ENCODE peak calls at places on chromosomes 16 and 17, in four cellular contexts. I is GM12878, S is HepG2, R is H1. C is an unnamed sample.

GRCh38 chr17:31533546-31534155 is 142.2 kb downstream of the RAB11FIP4 start:
- DNase-seq in I (no peak), S (no peak), R (no peak), C (peak)

GRCh38 chr17:49581645-49581992 is 5.9 kb downstream of the NXPH3 start:
- DNase-seq in I (no peak), S (no peak), R (no peak), C (peak)

GRCh38 chr17:74569392-74570003 is 2.2 kb upstream of the CD300H start:
- DNase-seq in I (no peak), S (no peak), R (no peak), C (no peak)

GRCh38 chr16:27529962-27530361 is 19.8 kb downstream of the GTF3C1 start:
- DNase-seq in I (no peak), S (no peak), R (no peak), C (no peak)

GRCh38 chr17:63309021-63309420 is 137.1 kb downstream of the CYB561 start:
- DNase-seq in I (no peak), S (no peak), R (no peak), C (no peak)

GRCh38 chr17:32341857-32342602 is at the start of gene C17orf75:
- DNase-seq in I (peak), S (peak), R (no peak), C (peak)

GRCh38 chr16:27245276-27246231 is 23.0 kb downstream of the NSMCE1 start:
- DNase-seq in I (no peak), S (no peak), R (no peak), C (no peak)

GRCh38 chr17:74903034-74903433 is 9.6 kb upstream of the FADS6 start:
- DNase-seq in I (no peak), S (no peak), R (no peak), C (no peak)

GRCh38 chr17:41785091-41785875 is 1.2 kb downstream of the JUP start:
- DNase-seq in I (no peak), S (no peak), R (peak), C (peak)

GRCh38 chr17:34542700-34543336 is 36.6 kb upstream of the TMEM132E start:
- DNase-seq in I (no peak), S (no peak), R (no peak), C (peak)

GRCh38 chr17:59620518-59621259 is 994 bp downstream of the CLTC start:
- DNase-seq in I (no peak), S (peak), R (no peak), C (peak)

GRCh38 chr17:69575346-69575761 is 160.9 kb downstream of the MAP2K6 start:
- DNase-seq in I (no peak), S (no peak), R (no peak), C (no peak)

GRCh38 chr17:38508570-38508950 is 80.3 kb downstream of the ARHGAP23 start:
- DNase-seq in I (no peak), S (no peak), R (no peak), C (no peak)

GRCh38 chr16:19400709-19401108 is 17.0 kb upstream of the TMC5 start:
- DNase-seq in I (no peak), S (no peak), R (peak), C (no peak)

GRCh38 chr17:50871369-50871768 is 5.2 kb upstream of the TOB1 start:
- DNase-seq in I (no peak), S (no peak), R (no peak), C (no peak)

GRCh38 chr17:50565559-50566350 is 5.2 kb downstream of the CACNA1G start:
- DNase-seq in I (no peak), S (no peak), R (no peak), C (peak)

GRCh38 chr16:3646348-3646920 is 8.1 kb upstream of the DNASE1 start:
- DNase-seq in I (no peak), S (peak), R (no peak), C (no peak)

GRCh38 chr17:80575057-80575875 is 30.6 kb downstream of the RPTOR start:
- DNase-seq in I (peak), S (peak), R (peak), C (peak)

GRCh38 chr16:77618011-77618410 is 104.3 kb upstream of the NUDT7 start:
- DNase-seq in I (no peak), S (no peak), R (no peak), C (no peak)

GRCh38 chr17:50917418-50917743 is 51.2 kb upstream of the TOB1 start:
- DNase-seq in I (no peak), S (no peak), R (no peak), C (no peak)

GRCh38 chr16:30018731-30019158 is 4.3 kb upstream of the C16orf92 start:
- DNase-seq in I (no peak), S (no peak), R (no peak), C (no peak)

GRCh38 chr17:235831-236640 is 54.6 kb upstream of the DOC2B start:
- DNase-seq in I (no peak), S (no peak), R (no peak), C (no peak)

GRCh38 chr17:35051183-35051578 is 12.3 kb downstream of the RFFL start:
- DNase-seq in I (no peak), S (peak), R (no peak), C (no peak)

GRCh38 chr17:42051013-42051400 is 606 bp upstream of the C17orf113 start:
- DNase-seq in I (no peak), S (no peak), R (no peak), C (no peak)

GRCh38 chr17:28524476-28525415 is 18.6 kb downstream of the FOXN1 start:
- DNase-seq in I (no peak), S (peak), R (no peak), C (no peak)

GRCh38 chr16:53872248-53873221 is 168.6 kb downstream of the FTO start:
- DNase-seq in I (no peak), S (no peak), R (no peak), C (no peak)

GRCh38 chr16:82660078-82660645 is 33.4 kb downstream of the CDH13 start:
- DNase-seq in I (no peak), S (no peak), R (no peak), C (no peak)

GRCh38 chr17:2965621-2966275 is 97.7 kb downstream of the OR1D5 start:
- DNase-seq in I (no peak), S (no peak), R (no peak), C (peak)

GRCh38 chr17:68908045-68908444 is 47.1 kb downstream of the ABCA8 start:
- DNase-seq in I (peak), S (peak), R (no peak), C (no peak)

GRCh38 chr17:82320956-82321927 is 3.8 kb upstream of the CD7 start:
- DNase-seq in I (no peak), S (no peak), R (no peak), C (peak)

GRCh38 chr17:14125518-14126125 is 56.3 kb downstream of the COX10 start:
- DNase-seq in I (no peak), S (no peak), R (no peak), C (no peak)

GRCh38 chr16:89293276-89294143 is 76.0 kb downstream of the ZNF778 start:
- DNase-seq in I (no peak), S (no peak), R (peak), C (no peak)

GRCh38 chr16:24853169-24853824 is 7.5 kb downstream of the SLC5A11 start:
- DNase-seq in I (no peak), S (no peak), R (no peak), C (no peak)

GRCh38 chr16:84460406-84461028 is 43.9 kb downstream of the MEAK7 start:
- DNase-seq in I (no peak), S (no peak), R (no peak), C (no peak)

GRCh38 chr17:1783271-1783670 is 21.4 kb downstream of the SERPINF1 start:
- DNase-seq in I (no peak), S (no peak), R (no peak), C (no peak)

GRCh38 chr17:1776328-1776727 is 14.5 kb downstream of the SERPINF1 start:
- DNase-seq in I (no peak), S (no peak), R (no peak), C (no peak)

GRCh38 chr17:1776857-1777256 is 15.0 kb downstream of the SERPINF1 start:
- DNase-seq in I (no peak), S (no peak), R (no peak), C (no peak)

GRCh38 chr17:1782171-1782567 is 20.3 kb downstream of the SERPINF1 start:
- DNase-seq in I (no peak), S (no peak), R (no peak), C (no peak)

DNA sequence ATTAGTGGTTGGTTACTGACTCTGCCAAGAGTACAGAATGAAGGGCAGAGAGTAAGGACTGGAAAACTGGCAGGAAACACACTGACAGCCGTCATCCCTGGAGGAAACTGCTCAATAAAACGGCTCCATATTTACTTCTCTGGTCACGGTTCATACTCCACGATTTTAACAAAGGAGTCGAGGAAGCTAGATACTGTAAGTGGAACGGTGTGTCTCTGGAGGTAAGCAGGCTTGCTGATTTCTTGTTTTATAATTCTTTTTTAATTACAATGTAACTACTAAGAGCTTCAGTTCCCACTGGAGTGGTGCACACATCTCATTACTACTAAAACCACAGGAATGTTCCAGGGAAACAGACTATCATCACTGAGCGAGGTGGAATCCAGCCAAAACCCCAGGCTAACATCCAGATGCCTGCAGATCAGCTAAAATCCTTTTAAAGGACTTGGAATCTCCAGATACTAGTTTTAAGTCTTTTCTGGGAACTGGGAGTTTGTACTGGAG is 17.8 kb downstream of the SERPINF1 start:
- DNase-seq in I (no peak), S (no peak), R (no peak), C (peak)
- TF ChIP-seq TCF12 in I (no peak), S (no peak), R (no peak), C (peak)

GRCh38 chr16:46885960-46886763 is 2.0 kb downstream of the GPT2 start:
- DNase-seq in I (no peak), S (no peak), R (no peak), C (peak)
- TF ChIP-seq RAD21 in I (no peak), S (no peak), R (no peak), C (no peak)

GRCh38 chr17:27381007-27381501 is 75.2 kb upstream of the KSR1 start:
- DNase-seq in I (peak), S (peak), R (peak), C (peak)
- TF ChIP-seq YY1 in I (peak), S (peak), R (peak), C (no peak)

DNA sequence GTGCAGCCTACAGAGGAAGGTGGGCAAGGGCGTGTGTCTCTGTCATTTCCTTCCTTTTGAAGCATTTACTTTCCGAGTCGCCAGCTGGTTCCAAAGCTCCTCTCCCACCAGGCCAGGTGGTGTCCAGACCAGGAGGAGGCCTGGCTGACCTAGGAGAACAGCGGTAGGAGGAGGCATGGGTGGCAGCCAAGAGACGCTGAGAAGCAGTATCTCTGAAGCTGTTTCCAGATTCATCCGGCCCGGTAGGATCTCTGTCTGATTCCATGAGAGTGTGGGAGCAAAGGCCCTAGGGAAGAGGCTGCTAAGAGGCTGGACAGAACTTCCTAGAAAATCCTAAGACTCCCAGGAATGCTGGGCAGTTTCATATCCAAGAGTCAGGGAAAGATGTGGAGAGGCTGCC is 20.3 kb downstream of the MEOX1 start:
- DNase-seq in I (no peak), S (no peak), R (no peak), C (no peak)
- TF ChIP-seq TCF12 in I (no peak), S (no peak), R (no peak), C (no peak)

GRCh38 chr16:70569752-70570151 is 46.1 kb downstream of the SF3B3 start:
- DNase-seq in I (no peak), S (no peak), R (no peak), C (no peak)
- TF ChIP-seq RAD21 in I (no peak), S (no peak), R (no peak), C (no peak)

GRCh38 chr16:15653227-15653626 is 3.2 kb downstream of the NDE1 start:
- DNase-seq in I (no peak), S (peak), R (no peak), C (no peak)
- TF ChIP-seq YY1 in I (no peak), S (no peak), R (no peak), C (no peak)

GRCh38 chr17:16121915-16122314 is 93.4 kb downstream of the NCOR1 start:
- DNase-seq in I (no peak), S (no peak), R (no peak), C (no peak)
- TF ChIP-seq TCF12 in I (no peak), S (no peak), R (no peak), C (no peak)

GRCh38 chr17:36859003-36859300 is 78.3 kb upstream of the LHX1 start:
- DNase-seq in I (no peak), S (no peak), R (no peak), C (no peak)

GRCh38 chr17:36858119-36859002 is 78.9 kb upstream of the LHX1 start:
- DNase-seq in I (no peak), S (peak), R (no peak), C (no peak)

GRCh38 chr17:36856169-36856568 is 81.1 kb upstream of the LHX1 start:
- DNase-seq in I (no peak), S (no peak), R (no peak), C (no peak)

GRCh38 chr17:36856921-36857381 is 80.3 kb upstream of the LHX1 start:
- DNase-seq in I (no peak), S (no peak), R (no peak), C (peak)

GRCh38 chr17:36857698-36858097 is 79.6 kb upstream of the LHX1 start:
- DNase-seq in I (no peak), S (peak), R (no peak), C (no peak)
- TF ChIP-seq RAD21 in I (no peak), S (no peak), R (no peak), C (no peak)

DNA sequence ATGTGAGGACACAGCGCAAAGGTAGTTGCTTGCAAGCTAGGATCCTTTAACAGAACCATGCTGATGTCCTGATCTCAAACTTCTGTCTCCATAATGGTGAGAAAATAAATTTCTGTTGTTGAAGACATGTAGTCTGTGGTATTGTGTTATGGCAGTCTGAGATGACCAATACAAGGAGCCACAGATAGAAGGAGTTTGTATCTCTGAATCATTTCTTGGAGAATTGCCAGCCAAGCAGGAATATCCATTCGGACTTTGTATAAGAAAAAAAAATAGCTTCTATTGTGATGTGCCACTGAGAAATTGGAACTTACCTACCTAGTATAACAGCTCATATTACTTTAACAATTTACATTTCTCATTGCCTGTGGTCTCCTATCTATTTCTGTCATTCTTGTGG is 447.6 kb upstream of the CA10 start:
- DNase-seq in I (no peak), S (no peak), R (no peak), C (no peak)
- TF ChIP-seq YY1 in I (no peak), S (no peak), R (no peak), C (no peak)

GRCh38 chr17:48037924-48038323 is 327 bp upstream of the COPZ2 start:
- DNase-seq in I (no peak), S (no peak), R (no peak), C (no peak)

GRCh38 chr17:48036693-48037035 is 933 bp downstream of the COPZ2 start:
- DNase-seq in I (no peak), S (no peak), R (no peak), C (no peak)

GRCh38 chr17:48038687-48039086 is 1.1 kb upstream of the COPZ2 start:
- DNase-seq in I (no peak), S (no peak), R (no peak), C (no peak)

GRCh38 chr17:48031966-48032365 is 5.6 kb downstream of the COPZ2 start:
- DNase-seq in I (no peak), S (no peak), R (no peak), C (no peak)

DNA sequence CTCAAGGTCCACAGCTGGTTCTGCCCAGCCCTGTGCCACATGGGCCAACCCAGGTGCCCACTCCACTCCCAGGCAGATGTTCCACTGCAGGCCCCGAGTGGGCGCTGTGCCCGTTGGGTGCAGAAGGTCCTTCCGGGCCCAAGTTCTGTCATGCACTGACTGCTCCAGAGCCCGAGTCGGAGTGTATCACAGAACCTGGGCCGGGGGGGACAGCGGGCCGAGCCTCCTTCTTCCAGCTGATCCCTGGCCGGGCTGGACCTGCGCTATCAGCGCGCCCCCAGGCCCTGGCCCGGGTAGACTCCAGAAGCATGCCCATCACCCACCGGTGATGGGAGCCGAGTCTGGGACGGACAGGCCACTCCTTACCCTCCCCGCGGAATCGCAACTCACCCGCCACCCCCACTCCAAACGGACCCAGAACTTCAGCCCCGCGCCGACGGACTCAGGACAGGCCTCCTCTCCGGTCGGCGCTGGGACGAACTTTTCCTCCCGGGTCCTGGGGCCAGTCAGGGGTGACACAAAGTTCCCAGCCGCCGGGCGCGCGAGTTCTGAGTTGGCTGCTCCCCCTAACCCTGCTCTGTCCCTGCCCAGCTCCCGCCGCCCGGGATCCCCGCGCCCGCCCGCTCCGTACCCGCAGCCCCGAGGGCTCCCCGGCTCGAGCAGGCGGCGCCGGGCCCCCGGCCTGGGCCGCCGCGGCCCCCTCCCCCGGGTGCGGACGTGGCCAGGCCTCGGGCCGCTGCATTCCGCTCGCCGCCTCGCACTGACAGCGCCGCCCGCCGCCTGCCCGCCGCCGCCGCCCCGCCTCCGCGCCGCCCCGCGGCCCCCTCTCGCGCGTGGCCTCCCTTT is at the start of gene COPZ2:
- DNase-seq in I (no peak), S (peak), R (no peak), C (peak)
- TF ChIP-seq TCF12 in I (peak), S (no peak), R (no peak), C (no peak)

C was measured in SK-N-SH.